ENCODE peak calls at places on chromosomes 13 and 19, in five cellular contexts. P is SK-N-DZ; K is cardiac muscle cell; R is stimulated activated CD8-positive, alpha-beta memory T cell treated with anti-CD3 and anti-CD28 coated beads, Interleukin-4, amount 100 ng/mL, for 24 hours; V is mesothelial cell of epicardium. U is an unnamed sample.

GRCh38 chr13:110771194-110771593 is 57.7 kb downstream of the ING1 start:
- DNase-seq in R (no peak), V (no peak), P (no peak), K (peak; percentile 36), U (no peak)

GRCh38 chr19:10315335-10316214 is at the start of gene FDX2:
- DNase-seq in R (peak; percentile 90), V (peak; percentile 84), K (peak; percentile 80), P (peak; percentile 85), U (peak; percentile 69)

GRCh38 chr13:68019901-68020300 is 789.8 kb upstream of the PCDH9 start:
- DNase-seq in R (no peak), V (no peak), K (no peak), P (no peak), U (no peak)

GRCh38 chr19:21498651-21499050 is 6.8 kb upstream of the ZNF429 start:
- DNase-seq in R (no peak), P (no peak), K (no peak), V (no peak), U (no peak)

GRCh38 chr19:6414793-6415591 is 9.6 kb downstream of the KHSRP start:
- DNase-seq in K (no peak), V (no peak), R (no peak), P (no peak), U (no peak)

GRCh38 chr13:111467111-111467890 is 146.9 kb downstream of the TEX29 start:
- DNase-seq in V (no peak), P (no peak), R (no peak), K (no peak), U (no peak)

GRCh38 chr13:59043016-59043415 is 1120.7 kb downstream of the DIAPH3 start:
- DNase-seq in P (no peak), V (no peak), R (no peak), K (no peak), U (no peak)

GRCh38 chr13:79680485-79680884 is 199.5 kb downstream of the NDFIP2 start:
- DNase-seq in K (no peak), P (no peak), V (no peak), R (no peak), U (no peak)

GRCh38 chr19:12000152-12000981 is 35.1 kb downstream of the ZNF433 start:
- DNase-seq in P (no peak), K (no peak), V (no peak), R (no peak), U (peak; percentile 11)

GRCh38 chr19:6777434-6777833 is 4.9 kb downstream of the VAV1 start:
- DNase-seq in V (no peak), P (no peak), R (no peak), K (no peak), U (no peak)

GRCh38 chr19:45645068-45645630 is 6.0 kb upstream of the EML2 start:
- DNase-seq in V (no peak), K (no peak), R (no peak), P (no peak), U (no peak)

GRCh38 chr13:35858665-35859064 is 272.5 kb downstream of the DCLK1 start:
- DNase-seq in V (no peak), R (no peak), K (no peak), P (no peak), U (no peak)

GRCh38 chr19:6572217-6572616 is 18.7 kb downstream of the CD70 start:
- DNase-seq in R (no peak), V (no peak), P (no peak), K (no peak), U (no peak)

GRCh38 chr19:5184930-5185329 is 155.7 kb downstream of the PTPRS start:
- DNase-seq in V (no peak), K (no peak), P (no peak), R (no peak), U (no peak)

GRCh38 chr19:52889076-52889475 is 8.4 kb downstream of the ZNF320 start:
- DNase-seq in R (no peak), V (no peak), K (no peak), P (no peak), U (no peak)

GRCh38 chr13:110628477-110628793 is 13.1 kb downstream of the NAXD start:
- DNase-seq in P (no peak), K (peak; percentile 62), V (no peak), R (no peak), U (no peak)

GRCh38 chr13:67833564-67833963 is 603.4 kb upstream of the PCDH9 start:
- DNase-seq in K (no peak), P (no peak), R (no peak), V (no peak), U (no peak)

GRCh38 chr13:42002066-42002465 is 41.2 kb upstream of the VWA8 start:
- DNase-seq in R (no peak), P (no peak), V (no peak), K (no peak), U (no peak)

GRCh38 chr13:44355643-44356042 is 18.0 kb upstream of the SERP2 start:
- DNase-seq in V (no peak), R (no peak), K (no peak), P (peak; percentile 31), U (no peak)